ENCODE peak calls at places on chromosomes 3 and 15, in five cellular contexts. G, A, W, Z and I are unnamed samples.

GRCh38 chr3:169241928-169242751 is 421.4 kb downstream of the MECOM start:
- DNase-seq in G (peak), A (peak), W (no peak), Z (no peak), I (no peak)

GRCh38 chr3:41920406-41920970 is 41.4 kb downstream of the ULK4 start:
- DNase-seq in G (no peak), A (no peak), W (no peak), Z (no peak), I (no peak)

GRCh38 chr3:86554346-86554745 is 436.6 kb downstream of the VGLL3 start:
- DNase-seq in G (no peak), A (no peak), W (no peak), Z (no peak), I (no peak)

GRCh38 chr3:184611606-184612304 is 50.2 kb downstream of the EPHB3 start:
- DNase-seq in G (no peak), A (no peak), W (no peak), Z (no peak), I (no peak)

GRCh38 chr3:184654375-184654774 is 57.5 kb downstream of the MAGEF1 start:
- DNase-seq in G (no peak), A (no peak), W (no peak), Z (no peak), I (no peak)

GRCh38 chr3:69299344-69299743 is 86.5 kb downstream of the FRMD4B start:
- DNase-seq in G (no peak), A (no peak), W (no peak), Z (no peak), I (no peak)

GRCh38 chr3:80079886-80080285 is 312.1 kb upstream of the ROBO1 start:
- DNase-seq in G (no peak), A (no peak), W (no peak), Z (no peak), I (no peak)

GRCh38 chr3:143480306-143480852 is 360.8 kb downstream of the CHST2 start:
- DNase-seq in G (no peak), A (no peak), W (no peak), Z (no peak), I (no peak)

GRCh38 chr15:78390823-78391222 is 47.2 kb upstream of the IREB2 start:
- DNase-seq in G (no peak), A (no peak), W (no peak), Z (no peak), I (no peak)

GRCh38 chr3:99651561-99651960 is 13.2 kb downstream of the COL8A1 start:
- DNase-seq in G (no peak), A (no peak), W (no peak), Z (no peak), I (no peak)

GRCh38 chr15:51024735-51025453 is 69.8 kb downstream of the TNFAIP8L3 start:
- DNase-seq in G (no peak), A (no peak), W (no peak), Z (no peak), I (no peak)

GRCh38 chr15:70271422-70272088 is 173.8 kb upstream of the TLE3 start:
- DNase-seq in G (no peak), A (no peak), W (no peak), Z (no peak), I (no peak)

GRCh38 chr15:89494941-89495637 is 1.3 kb downstream of the RHCG start:
- DNase-seq in G (no peak), A (no peak), W (no peak), Z (no peak), I (no peak)

GRCh38 chr15:89539027-89539426 is 36.2 kb upstream of the TICRR start:
- DNase-seq in G (no peak), A (no peak), W (no peak), Z (no peak), I (no peak)

GRCh38 chr3:94082412-94082937 is 19.6 kb downstream of the NSUN3 start:
- DNase-seq in G (no peak), A (no peak), W (no peak), Z (no peak), I (no peak)

GRCh38 chr15:63909819-63910437 is 76.2 kb upstream of the HERC1 start:
- DNase-seq in G (peak), A (no peak), W (no peak), Z (no peak), I (no peak)

GRCh38 chr3:138509586-138509985 is 75.2 kb downstream of the ESYT3 start:
- DNase-seq in G (no peak), A (no peak), W (no peak), Z (no peak), I (no peak)

GRCh38 chr3:129592362-129593150 is 13.9 kb downstream of the PLXND1 start:
- DNase-seq in G (no peak), A (peak), W (no peak), Z (no peak), I (no peak)

GRCh38 chr3:188834349-188834748 is 337.4 kb upstream of the TPRG1 start:
- DNase-seq in G (no peak), A (no peak), W (no peak), Z (no peak), I (no peak)

GRCh38 chr3:126355777-126356372 is 1.3 kb downstream of the KLF15 start:
- DNase-seq in G (peak), A (peak), W (no peak), Z (peak), I (no peak)

GRCh38 chr3:56291244-56291680 is 177.0 kb downstream of the ERC2 start:
- DNase-seq in G (no peak), A (no peak), W (no peak), Z (no peak), I (no peak)

GRCh38 chr3:157099337-157100078 is 60.4 kb downstream of the CCNL1 start:
- DNase-seq in G (no peak), A (no peak), W (no peak), Z (no peak), I (no peak)

GRCh38 chr15:33860749-33861148 is 107.5 kb upstream of the CHRM5 start:
- DNase-seq in G (no peak), A (no peak), W (no peak), Z (no peak), I (no peak)

GRCh38 chr3:24258260-24258659 is 236.4 kb downstream of the THRB start:
- DNase-seq in G (no peak), A (no peak), W (no peak), Z (no peak), I (no peak)

GRCh38 chr15:67006089-67007065 is 59.0 kb upstream of the SMAD3 start:
- DNase-seq in G (no peak), A (no peak), W (no peak), Z (no peak), I (no peak)

GRCh38 chr3:160981217-160981938 is 123.8 kb downstream of the B3GALNT1 start:
- DNase-seq in G (no peak), A (no peak), W (peak), Z (no peak), I (peak)

GRCh38 chr3:73759290-73759689 is 134.5 kb upstream of the PDZRN3 start:
- DNase-seq in G (no peak), A (no peak), W (no peak), Z (no peak), I (no peak)

GRCh38 chr3:58351920-58352319 is 19.2 kb downstream of the PXK start:
- DNase-seq in G (peak), A (no peak), W (no peak), Z (no peak), I (no peak)

GRCh38 chr15:43702174-43702573 is 8.5 kb downstream of the CKMT1A start:
- DNase-seq in G (no peak), A (no peak), W (no peak), Z (no peak), I (no peak)

GRCh38 chr3:147410518-147411234 is 1.5 kb downstream of the ZIC1 start:
- DNase-seq in G (no peak), A (no peak), W (no peak), Z (no peak), I (no peak)

GRCh38 chr3:12288466-12289129 is at the start of gene PPARG:
- DNase-seq in G (peak), A (peak), W (no peak), Z (no peak), I (no peak)

GRCh38 chr3:129343643-129344360 is 65.1 kb downstream of the HMCES start:
- DNase-seq in G (no peak), A (peak), W (no peak), Z (no peak), I (no peak)

GRCh38 chr3:78856164-78856563 is 911.6 kb downstream of the ROBO1 start:
- DNase-seq in G (no peak), A (no peak), W (no peak), Z (no peak), I (no peak)

GRCh38 chr15:31327674-31328424 is 1.2 kb downstream of the KLF13 start:
- DNase-seq in G (peak), A (peak), W (peak), Z (no peak), I (no peak)

GRCh38 chr15:43266834-43267233 is at the start of gene TGM5:
- DNase-seq in G (no peak), A (no peak), W (no peak), Z (no peak), I (no peak)

GRCh38 chr15:29528276-29528675 is 258.7 kb upstream of the NSMCE3 start:
- DNase-seq in G (peak), A (no peak), W (no peak), Z (no peak), I (no peak)

GRCh38 chr15:80915462-80915861 is 74.2 kb downstream of the MESD start:
- DNase-seq in G (no peak), A (no peak), W (no peak), Z (no peak), I (no peak)

GRCh38 chr3:157103860-157104259 is 56.1 kb downstream of the CCNL1 start:
- DNase-seq in G (no peak), A (no peak), W (no peak), Z (no peak), I (no peak)

GRCh38 chr3:29950232-29950631 is 656.2 kb upstream of the TGFBR2 start:
- DNase-seq in G (no peak), A (no peak), W (no peak), Z (no peak), I (no peak)

GRCh38 chr15:62844564-62845235 is 197.8 kb upstream of the TPM1 start:
- DNase-seq in G (no peak), A (no peak), W (no peak), Z (no peak), I (no peak)

GRCh38 chr3:174216948-174217718 is 642.0 kb upstream of the NAALADL2 start:
- DNase-seq in G (no peak), A (no peak), W (no peak), Z (no peak), I (no peak)

GRCh38 chr3:174218011-174218410 is 641.1 kb upstream of the NAALADL2 start:
- DNase-seq in G (no peak), A (no peak), W (no peak), Z (no peak), I (no peak)

GRCh38 chr3:174221155-174221554 is 638.0 kb upstream of the NAALADL2 start:
- DNase-seq in G (peak), A (no peak), W (no peak), Z (no peak), I (no peak)

GRCh38 chr3:174223042-174223441 is 636.1 kb upstream of the NAALADL2 start:
- DNase-seq in G (no peak), A (no peak), W (no peak), Z (no peak), I (no peak)

DNA sequence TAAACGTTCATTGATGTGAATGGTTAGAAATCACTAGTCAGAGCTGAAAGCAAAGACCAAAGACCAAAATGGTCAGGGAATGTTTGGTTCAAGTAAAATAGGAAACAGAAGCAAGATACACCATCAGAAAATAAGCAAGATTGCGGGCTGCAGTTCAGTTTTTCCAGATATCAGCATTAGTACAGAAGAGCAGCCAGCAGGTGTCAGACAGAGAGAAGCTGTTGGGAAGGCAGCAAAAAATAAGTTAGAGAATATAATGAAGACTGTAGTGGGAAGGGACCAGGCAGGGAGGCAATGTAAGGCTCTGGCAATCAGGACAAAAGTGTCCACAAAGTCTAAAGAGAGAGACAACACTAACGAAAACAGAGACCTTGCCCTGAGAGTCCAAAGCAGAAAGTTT is 639.4 kb upstream of the NAALADL2 start:
- DNase-seq in G (no peak), A (no peak), W (no peak), Z (no peak), I (no peak)
- TF ChIP-seq CTCF in G (no peak), A (no peak), W (no peak), Z (no peak), I (no peak)

DNA sequence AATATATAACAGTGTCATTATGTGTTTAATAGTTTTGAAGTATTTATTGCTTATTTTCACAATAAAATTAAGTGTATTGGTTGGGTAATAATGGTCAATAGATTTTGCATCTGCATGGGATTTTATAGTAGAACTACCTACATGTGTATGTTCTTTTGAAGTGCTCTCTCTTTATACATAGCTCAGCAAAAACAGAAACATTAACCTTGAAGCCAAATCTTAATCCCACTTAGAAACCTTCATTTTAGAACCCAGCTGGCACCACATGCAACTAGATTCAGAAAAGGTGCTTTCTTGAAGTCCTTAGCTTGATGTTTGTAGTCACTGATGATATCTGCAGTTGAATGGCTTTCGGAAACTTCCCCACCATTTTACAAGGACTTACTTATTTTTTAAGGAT is 146.9 kb upstream of the IL12A start:
- DNase-seq in G (no peak), A (no peak), W (no peak), Z (no peak), I (no peak)
- H3K4me3 ChIP-seq in G (peak), A (no peak), W (no peak), Z (no peak), I (no peak)

DNA sequence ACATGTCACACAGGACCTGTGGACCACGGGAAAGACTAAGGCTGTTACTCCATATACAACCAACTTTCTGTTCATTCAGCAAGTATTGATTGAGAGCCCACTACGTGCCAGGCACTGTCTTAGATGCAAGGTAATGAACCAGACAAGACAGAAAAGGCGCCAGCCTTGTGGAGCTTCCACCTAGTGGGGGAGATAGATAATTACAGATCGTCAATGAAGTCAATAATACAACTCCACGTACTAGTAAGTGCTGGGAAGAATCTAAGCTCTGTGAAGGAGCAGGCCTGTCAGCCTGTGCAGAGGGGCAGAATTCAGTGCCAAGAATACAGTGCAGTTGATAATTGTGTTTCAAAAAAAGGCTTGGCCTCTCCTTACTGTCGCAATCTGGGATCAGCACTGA is 186.4 kb downstream of the FEZF2 start:
- DNase-seq in G (no peak), A (no peak), W (no peak), Z (no peak), I (no peak)
- TF ChIP-seq CTCF in G (peak), A (peak), W (peak), Z (no peak), I (peak)

DNA sequence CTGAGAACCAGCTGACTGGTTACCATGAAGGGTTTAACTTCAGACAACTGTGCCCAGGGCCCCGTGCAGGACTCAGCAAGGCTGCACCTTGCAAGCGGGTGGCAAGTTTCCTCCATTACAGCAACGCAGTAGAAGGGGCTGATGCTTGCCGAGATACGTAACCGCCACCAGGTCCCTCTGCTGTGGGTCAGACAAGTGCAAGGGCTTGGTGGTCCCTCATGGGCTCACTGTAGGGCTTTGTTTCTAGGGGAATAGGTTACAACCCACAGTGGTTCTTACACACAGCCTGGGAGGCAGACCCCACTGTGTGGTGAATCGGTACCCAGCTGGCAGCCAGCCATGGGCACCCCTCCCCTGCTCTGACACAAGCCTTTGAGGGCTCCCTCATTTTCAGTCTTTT is 15.5 kb upstream of the SNRPA1 start:
- DNase-seq in G (no peak), A (no peak), W (no peak), Z (no peak), I (no peak)
- H3K4me3 ChIP-seq in G (no peak), A (no peak), W (no peak), Z (no peak), I (no peak)

GRCh38 chr3:182622241-182622545 is 171.1 kb upstream of the ATP11B start:
- DNase-seq in G (no peak), A (no peak), W (no peak), Z (no peak), I (no peak)
- TF ChIP-seq CTCF in G (no peak), A (no peak), W (no peak), Z (no peak), I (no peak)